ENCODE peak calls at places on chromosomes 2 and 18, in nine cellular contexts. C, H, Z, V, P, B, S, L and N are unnamed samples.

GRCh38 chr18:54532222-54532621 is 58.8 kb upstream of the DYNAP start:
- DNase-seq in L (no peak), Z (no peak), C (no peak), P (no peak), B (no peak), H (peak; percentile 31), S (no peak), V (no peak), N (no peak)

GRCh38 chr2:126749537-126749936 is 93.6 kb downstream of the GYPC start:
- DNase-seq in B (no peak), V (no peak), Z (no peak), L (peak; percentile 12), H (no peak), S (no peak), P (no peak), C (no peak), N (peak; percentile 77)

GRCh38 chr18:31931163-31931885 is 11.6 kb downstream of the TRAPPC8 start:
- DNase-seq in V (no peak), P (no peak), B (no peak), H (no peak), S (no peak), C (no peak), Z (no peak), L (no peak), N (no peak)

GRCh38 chr18:48310353-48310752 is 98.8 kb downstream of the ZBTB7C start:
- DNase-seq in C (no peak), B (no peak), Z (no peak), H (no peak), S (no peak), L (no peak), P (no peak), V (no peak), N (no peak)

GRCh38 chr2:26630669-26631360 is 10.4 kb downstream of the CIB4 start:
- DNase-seq in Z (no peak), H (peak; percentile 65), V (peak; percentile 86), B (no peak), L (no peak), P (no peak), S (peak; percentile 44), C (no peak), N (no peak)

GRCh38 chr2:201618744-201619654 is 24.3 kb downstream of the TMEM237 start:
- DNase-seq in V (no peak), C (peak; percentile 56), H (no peak), P (peak; percentile 58), Z (peak; percentile 30), B (peak; percentile 22), L (peak; percentile 78), S (peak; percentile 83), N (no peak)

GRCh38 chr2:7471185-7471584 is 554.0 kb downstream of the RNF144A start:
- DNase-seq in L (no peak), V (no peak), H (no peak), S (no peak), Z (no peak), B (no peak), P (no peak), C (no peak), N (no peak)

GRCh38 chr2:127909019-127909418 is 23.3 kb upstream of the AMMECR1L start:
- DNase-seq in Z (no peak), P (no peak), H (no peak), V (peak; percentile 50), L (no peak), B (no peak), C (no peak), S (no peak), N (no peak)

GRCh38 chr2:212448698-212449097 is 89.9 kb downstream of the ERBB4 start:
- DNase-seq in S (no peak), P (no peak), H (no peak), L (no peak), Z (no peak), V (peak; percentile 84), B (no peak), C (no peak), N (no peak)

GRCh38 chr18:21054252-21054821 is 57.3 kb downstream of the ROCK1 start:
- DNase-seq in S (no peak), C (no peak), L (no peak), V (no peak), P (no peak), H (no peak), Z (no peak), B (no peak), N (no peak)

GRCh38 chr2:147937744-147938349 is 82.7 kb downstream of the ORC4 start:
- DNase-seq in L (peak; percentile 61), H (peak; percentile 61), S (no peak), P (no peak), C (no peak), B (no peak), Z (no peak), V (peak; percentile 40), N (no peak)

GRCh38 chr2:6079405-6079804 is 387.2 kb downstream of the SOX11 start:
- DNase-seq in P (no peak), Z (no peak), H (no peak), C (no peak), B (no peak), L (no peak), S (no peak), V (no peak), N (no peak)

GRCh38 chr2:102618452-102619413 is 620 bp upstream of the SLC9A2 start:
- DNase-seq in Z (peak; percentile 72), S (peak; percentile 60), B (no peak), L (peak; percentile 6), V (no peak), P (peak; percentile 79), H (peak; percentile 39), C (no peak), N (no peak)

GRCh38 chr18:50857694-50858093 is 21.2 kb upstream of the ME2 start:
- DNase-seq in S (no peak), C (no peak), H (no peak), B (no peak), L (no peak), P (no peak), Z (no peak), V (no peak), N (no peak)

GRCh38 chr2:192070099-192070498 is 124.6 kb downstream of the TMEFF2 start:
- DNase-seq in P (no peak), Z (no peak), S (no peak), B (no peak), H (no peak), C (no peak), L (peak; percentile 21), V (no peak), N (no peak)

GRCh38 chr2:207163053-207163814 is 2.5 kb downstream of the KLF7 start:
- DNase-seq in H (peak; percentile 73), P (no peak), S (no peak), B (peak; percentile 77), Z (peak; percentile 17), L (peak; percentile 89), V (peak; percentile 75), C (peak; percentile 60), N (no peak)

GRCh38 chr2:238891667-238892500 is 44.0 kb downstream of the TWIST2 start:
- DNase-seq in B (no peak), C (no peak), S (no peak), P (no peak), H (no peak), V (no peak), Z (no peak), L (no peak), N (no peak)

GRCh38 chr2:216724190-216724589 is 28.8 kb upstream of the IGFBP5 start:
- DNase-seq in H (no peak), C (no peak), P (no peak), L (no peak), S (no peak), V (no peak), B (peak; percentile 45), Z (no peak), N (no peak)

GRCh38 chr2:73983322-73984202 is 1.1 kb upstream of the TET3 start:
- DNase-seq in C (peak; percentile 29), P (peak; percentile 98), S (peak; percentile 96), L (no peak), H (peak; percentile 91), Z (peak; percentile 95), B (peak; percentile 97), V (peak; percentile 63), N (no peak)

GRCh38 chr2:64786343-64787018 is 132.8 kb upstream of the SERTAD2 start:
- DNase-seq in Z (no peak), B (no peak), V (no peak), C (no peak), L (no peak), S (no peak), P (no peak), H (no peak), N (no peak)

GRCh38 chr2:20919301-20919800 is 96.5 kb upstream of the LDAH start:
- DNase-seq in H (no peak), V (no peak), Z (no peak), B (no peak), L (no peak), P (no peak), C (no peak), S (no peak), N (no peak)
- TF ChIP-seq CTCF in H (no peak), V (no peak), Z (no peak), B (no peak), L (no peak), P (no peak), C (no peak), S (no peak), N (no peak)

GRCh38 chr18:25287096-25287495 is 64.9 kb downstream of the ZNF521 start:
- DNase-seq in S (no peak), L (no peak), C (no peak), B (no peak), V (no peak), P (no peak), Z (no peak), H (no peak), N (no peak)
- H3K27ac ChIP-seq in S (no peak overlapping the region), L (no peak overlapping the region), C (no peak overlapping the region), B (peak overlapping the region; percentile 66), V (no peak overlapping the region), P (no peak overlapping the region), Z (no peak overlapping the region), H (no peak overlapping the region), N (no peak overlapping the region)

GRCh38 chr2:44333994-44334393 is 27.3 kb downstream of the PREPL start:
- DNase-seq in L (no peak), C (no peak), B (no peak), H (no peak), P (no peak), Z (no peak), V (no peak), S (no peak), N (no peak)
- H3K36me3 ChIP-seq in L (peaks cover 8% of the 10 kb centered on the region), C (no peaks in the 10 kb centered on the region), B (peaks cover 3% of the 10 kb centered on the region), H (peaks cover 7% of the 10 kb centered on the region), P (peaks cover 4% of the 10 kb centered on the region), Z (peaks cover 33% of the 10 kb centered on the region), V (peaks cover 9% of the 10 kb centered on the region), S (peaks cover 79% of the 10 kb centered on the region), N (peaks cover 76% of the 10 kb centered on the region)

DNA sequence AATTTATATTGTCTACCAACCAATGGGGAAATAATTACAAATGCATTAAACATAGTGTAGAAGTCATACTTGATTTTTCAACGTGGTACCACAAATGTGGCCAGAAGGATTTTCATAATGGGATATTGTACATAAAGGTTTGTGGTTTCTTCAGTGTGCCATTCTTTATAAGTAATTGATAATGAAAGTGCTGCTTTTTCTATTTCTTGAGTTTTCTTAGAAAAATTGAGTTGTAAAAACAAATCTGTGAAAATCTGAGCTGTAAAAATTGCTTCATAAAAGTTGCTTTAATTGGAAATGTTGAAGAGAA is 103.6 kb downstream of the KYNU start:
- DNase-seq in H (no peak), L (no peak), S (no peak), Z (no peak), V (no peak), C (no peak), B (no peak), P (no peak), N (no peak)
- TF ChIP-seq CTCF in H (no peak), L (no peak), S (no peak), Z (no peak), V (no peak), C (no peak), B (no peak), P (no peak), N (no peak)

GRCh38 chr2:227252831-227253230 is 72.2 kb upstream of the MFF start:
- DNase-seq in P (no peak), H (no peak), S (no peak), C (no peak), L (no peak), B (no peak), V (no peak), Z (no peak), N (no peak)
- H3K27ac ChIP-seq in P (no peak overlapping the region), H (no peak overlapping the region), S (no peak overlapping the region), C (no peak overlapping the region), L (no peak overlapping the region), B (no peak overlapping the region), V (no peak overlapping the region), Z (no peak overlapping the region), N (no peak overlapping the region)